ENCODE peak calls at places on chromosomes 5 and 9, in five cellular contexts. V, A, Q, P and D are unnamed samples.

GRCh38 chr5:106639488-106639887 is 1031.2 kb downstream of the EFNA5 start:
- DNase-seq in A (no peak), P (no peak), Q (no peak), V (no peak), D (no peak)

GRCh38 chr5:16869821-16870796 is 66.0 kb downstream of the MYO10 start:
- DNase-seq in Q (peak; percentile 75), A (no peak), P (no peak), V (no peak), D (no peak)

GRCh38 chr5:1789838-1790462 is 9.7 kb downstream of the MRPL36 start:
- DNase-seq in Q (peak; percentile 84), P (no peak), V (no peak), A (peak; percentile 79), D (no peak)

GRCh38 chr5:135488727-135489465 is 36.7 kb upstream of the TIFAB start:
- DNase-seq in V (peak; percentile 16), A (peak; percentile 49), P (no peak), Q (peak; percentile 89), D (peak; percentile 24)

GRCh38 chr9:87973791-87974292 is 491 bp downstream of the CDK20 start:
- DNase-seq in P (no peak), V (no peak), Q (no peak), A (no peak), D (no peak)

GRCh38 chr5:134240421-134240962 is 14.6 kb upstream of the PPP2CA start:
- DNase-seq in P (no peak), Q (no peak), A (peak; percentile 94), V (no peak), D (peak; percentile 55)

GRCh38 chr5:6448622-6449464 is at the start of gene UBE2QL1:
- DNase-seq in V (peak; percentile 27), P (no peak), Q (no peak), A (peak; percentile 11), D (no peak)

GRCh38 chr5:96408276-96408777 is 24.7 kb downstream of the PCSK1 start:
- DNase-seq in Q (peak; percentile 46), P (no peak), V (no peak), A (peak; percentile 72), D (no peak)